ENCODE peak calls at places on chromosome 3, in ten cellular contexts. W, T, D, I, F, A, J, C, H and O are unnamed samples.

GRCh38 chr3:104279617-104280016 is 1087.1 kb upstream of the ALCAM start:
- DNase-seq in H (no peak), A (no peak), T (no peak), I (peak; percentile 68), C (no peak), W (no peak), D (no peak), J (no peak), F (no peak), O (no peak)

GRCh38 chr3:190252080-190252479 is 70.2 kb downstream of the CLDN1 start:
- DNase-seq in A (no peak), W (no peak), D (no peak), I (peak; percentile 32), J (no peak), H (no peak), F (no peak), C (no peak), T (no peak), O (no peak)

GRCh38 chr3:57816471-57817105 is 60.5 kb downstream of the SLMAP start:
- DNase-seq in H (no peak), W (no peak), D (no peak), C (no peak), A (no peak), F (no peak), T (no peak), I (peak; percentile 36), J (no peak), O (no peak)

GRCh38 chr3:128107809-128108208 is 15.8 kb downstream of the RUVBL1 start:
- DNase-seq in T (no peak), H (no peak), I (peak; percentile 29), J (peak; percentile 46), W (no peak), D (no peak), F (no peak), C (no peak), A (no peak), O (no peak)

GRCh38 chr3:16402451-16402850 is 111.0 kb downstream of the RFTN1 start:
- DNase-seq in T (no peak), I (peak; percentile 61), W (no peak), D (peak; percentile 74), F (no peak), J (no peak), A (no peak), C (no peak), H (no peak), O (no peak)

GRCh38 chr3:81782585-81782984 is 21.1 kb upstream of the GBE1 start:
- DNase-seq in H (no peak), C (no peak), J (no peak), F (no peak), A (no peak), D (no peak), I (no peak), W (no peak), T (no peak), O (no peak)

GRCh38 chr3:76669305-76669704 is 370.6 kb upstream of the ROBO2 start:
- DNase-seq in W (no peak), F (no peak), D (no peak), C (no peak), J (no peak), I (no peak), A (no peak), T (no peak), H (no peak), O (no peak)

GRCh38 chr3:147886889-147887288 is 477.7 kb downstream of the ZIC1 start:
- DNase-seq in W (no peak), A (no peak), F (no peak), C (no peak), D (no peak), H (no peak), I (no peak), J (no peak), T (peak; percentile 5), O (no peak)

GRCh38 chr3:178618197-178618596 is 82.0 kb downstream of the KCNMB2 start:
- DNase-seq in T (no peak), C (no peak), I (no peak), F (no peak), D (peak; percentile 45), W (no peak), A (no peak), J (no peak), H (no peak), O (no peak)

GRCh38 chr3:156382458-156383346 is 172.2 kb downstream of the SSR3 start:
- DNase-seq in C (no peak), T (peak; percentile 45), I (no peak), H (peak; percentile 6), D (peak; percentile 59), W (peak; percentile 25), A (no peak), F (peak; percentile 26), J (no peak), O (peak; percentile 82)

GRCh38 chr3:193240850-193241706 is at the start of gene PLAAT1:
- DNase-seq in A (peak; percentile 70), W (no peak), C (no peak), T (peak; percentile 43), I (peak; percentile 69), H (peak; percentile 77), F (no peak), D (peak; percentile 87), J (peak; percentile 80), O (peak; percentile 90)

GRCh38 chr3:16253601-16254000 is 11.1 kb downstream of the DPH3 start:
- DNase-seq in J (peak; percentile 74), I (no peak), T (no peak), C (no peak), H (no peak), D (no peak), F (no peak), W (no peak), A (no peak), O (no peak)

GRCh38 chr3:24129549-24129948 is 184.5 kb downstream of the NR1D2 start:
- DNase-seq in T (no peak), H (no peak), C (no peak), F (no peak), W (no peak), A (no peak), D (peak; percentile 98), J (no peak), I (no peak), O (no peak)

GRCh38 chr3:94146455-94146854 is 83.6 kb downstream of the NSUN3 start:
- DNase-seq in H (no peak), D (no peak), J (no peak), W (no peak), F (no peak), A (no peak), I (peak; percentile 15), T (no peak), C (no peak), O (no peak)

GRCh38 chr3:178584722-178585121 is 48.5 kb downstream of the KCNMB2 start:
- DNase-seq in T (no peak), F (no peak), C (no peak), J (no peak), A (no peak), H (peak; percentile 31), I (no peak), W (no peak), D (no peak), O (no peak)

GRCh38 chr3:161914703-161915102 is 418.1 kb downstream of the OTOL1 start:
- DNase-seq in F (no peak), C (no peak), J (peak; percentile 51), T (peak; percentile 98), I (peak; percentile 85), A (peak; percentile 33), D (peak; percentile 92), W (no peak), H (peak; percentile 10), O (peak; percentile 43)

GRCh38 chr3:40574661-40575060 is 49.9 kb downstream of the ZNF621 start:
- DNase-seq in I (peak; percentile 68), W (no peak), J (no peak), T (no peak), F (no peak), A (no peak), D (no peak), H (no peak), C (no peak), O (no peak)

GRCh38 chr3:118863731-118864322 is 170.8 kb downstream of the IGSF11 start:
- DNase-seq in H (no peak), A (no peak), W (no peak), F (peak; percentile 18), I (no peak), T (peak; percentile 27), D (peak; percentile 41), C (no peak), J (no peak), O (peak; percentile 10)

GRCh38 chr3:129628169-129628522 is 21.7 kb upstream of the PLXND1 start:
- DNase-seq in T (no peak), W (no peak), C (no peak), A (no peak), F (no peak), I (no peak), J (no peak), H (no peak), D (no peak), O (no peak)

GRCh38 chr3:140078343-140078742 is 143.4 kb downstream of the CLSTN2 start:
- DNase-seq in I (no peak), H (no peak), D (no peak), C (no peak), F (no peak), J (no peak), T (no peak), A (no peak), W (no peak), O (no peak)

GRCh38 chr3:145015243-145015642 is 1043.6 kb downstream of the DIPK2A start:
- DNase-seq in W (no peak), A (no peak), C (no peak), I (peak; percentile 52), D (no peak), J (no peak), F (no peak), T (no peak), H (no peak), O (no peak)

GRCh38 chr3:36843065-36844051 is 79.0 kb upstream of the DCLK3 start:
- DNase-seq in T (peak; percentile 57), A (no peak), W (no peak), F (peak; percentile 17), C (peak; percentile 38), J (no peak), D (peak; percentile 75), I (peak; percentile 19), H (no peak), O (peak; percentile 42)

GRCh38 chr3:100833483-100833882 is 124.2 kb downstream of the TFG start:
- DNase-seq in J (no peak), W (no peak), T (no peak), H (peak; percentile 70), F (no peak), C (no peak), I (no peak), D (no peak), A (no peak), O (no peak)

GRCh38 chr3:185585523-185585861 is 603 bp upstream of the SENP2 start:
- DNase-seq in C (no peak), D (no peak), T (no peak), F (no peak), A (no peak), I (no peak), H (peak; percentile 45), J (no peak), W (no peak), O (no peak)

GRCh38 chr3:128262457-128262856 is 109.2 kb downstream of the EEFSEC start:
- DNase-seq in T (no peak), I (no peak), F (no peak), C (no peak), A (no peak), J (no peak), H (no peak), W (no peak), D (no peak), O (no peak)

GRCh38 chr3:9121366-9121765 is 128.1 kb downstream of the SRGAP3 start:
- DNase-seq in T (peak; percentile 32), A (no peak), F (no peak), D (no peak), H (no peak), I (no peak), W (no peak), C (no peak), J (no peak), O (no peak)

GRCh38 chr3:127084401-127084990 is 101.6 kb downstream of the PLXNA1 start:
- DNase-seq in T (no peak), J (peak; percentile 25), C (no peak), F (no peak), I (no peak), W (no peak), D (no peak), A (no peak), H (no peak), O (no peak)

GRCh38 chr3:45098315-45098714 is 47.9 kb downstream of the CDCP1 start:
- DNase-seq in F (no peak), D (no peak), T (no peak), W (no peak), I (no peak), H (no peak), J (no peak), A (no peak), C (no peak), O (no peak)